ENCODE peak calls at places on chromosome 7, in seven cellular contexts. G is SK-N-DZ, A is A549, H is GM12865, X is progenitor cell of endocrine pancreas, Q is osteocyte, V is EH. F is an unnamed sample.

GRCh38 chr7:93194368-93194767 is 31.9 kb downstream of the HEPACAM2 start:
- DNase-seq in G (no peak), A (no peak), H (no peak), X (no peak), Q (no peak), V (peak; percentile 23), F (peak; percentile 86)

GRCh38 chr7:5643280-5643679 is 138.2 kb downstream of the RNF216 start:
- DNase-seq in G (no peak), A (peak; percentile 13), H (no peak), X (no peak), Q (no peak), V (peak; percentile 50), F (peak; percentile 27)

GRCh38 chr7:101960323-101960722 is 142.9 kb downstream of the CUX1 start:
- DNase-seq in G (no peak), A (no peak), H (no peak), X (no peak), Q (no peak), V (no peak), F (no peak)

GRCh38 chr7:127396184-127396583 is 3.7 kb upstream of the ZNF800 start:
- DNase-seq in G (peak; percentile 20), A (peak; percentile 47), H (peak; percentile 85), X (no peak), Q (no peak), V (no peak), F (no peak)

GRCh38 chr7:67729771-67730170 is 733.1 kb downstream of the TYW1 start:
- DNase-seq in G (no peak), A (no peak), H (no peak), X (no peak), Q (no peak), V (no peak), F (no peak)

GRCh38 chr7:47039899-47040298 is 542.0 kb downstream of the TNS3 start:
- DNase-seq in G (no peak), A (no peak), H (no peak), X (no peak), Q (no peak), V (peak; percentile 61), F (peak; percentile 20)

GRCh38 chr7:157176771-157177170 is 38.0 kb downstream of the UBE3C start:
- DNase-seq in G (no peak), A (no peak), H (no peak), X (no peak), Q (no peak), V (no peak), F (no peak)

GRCh38 chr7:88291401-88292173 is 15.1 kb downstream of the STEAP4 start:
- DNase-seq in G (no peak), A (peak; percentile 50), H (no peak), X (no peak), Q (no peak), V (no peak), F (peak; percentile 97)

GRCh38 chr7:82593780-82594179 is 150.2 kb upstream of the CACNA2D1 start:
- DNase-seq in G (no peak), A (no peak), H (no peak), X (no peak), Q (no peak), V (no peak), F (peak; percentile 83)

GRCh38 chr7:129853661-129854268 is 99.0 kb downstream of the UBE2H start:
- DNase-seq in G (no peak), A (peak; percentile 27), H (no peak), X (no peak), Q (no peak), V (peak; percentile 68), F (peak; percentile 98)

GRCh38 chr7:105205592-105206211 is 183.0 kb downstream of the SRPK2 start:
- DNase-seq in G (no peak), A (no peak), H (no peak), X (no peak), Q (no peak), V (no peak), F (no peak)

GRCh38 chr7:137933270-137934017 is 68.4 kb downstream of the CREB3L2 start:
- DNase-seq in G (no peak), A (no peak), H (no peak), X (no peak), Q (no peak), V (peak; percentile 76), F (peak; percentile 58)

GRCh38 chr7:129514683-129515082 is 12.4 kb downstream of the SMKR1 start:
- DNase-seq in G (no peak), A (no peak), H (no peak), X (no peak), Q (no peak), V (peak; percentile 25), F (no peak)

GRCh38 chr7:4166340-4166739 is 515.8 kb upstream of the FOXK1 start:
- DNase-seq in G (no peak), A (no peak), H (no peak), X (no peak), Q (no peak), V (no peak), F (no peak)

F was measured in bronchial epithelial cell.